ENCODE peak calls at places on chromosomes 1 and 21, in ten cellular contexts. I, J, P, O, U, R, E, L, Q and Z are unnamed samples. For H3K9me3, the result is how much of the 10 kb centered on the place peaks cover.

GRCh38 chr1:115507256-115507589 is 134.5 kb upstream of the VANGL1 start:
- DNase-seq in I (no peak), P (peak), O (peak), R (no peak), J (peak), L (no peak), U (no peak), E (no peak), Q (no peak), Z (peak)

GRCh38 chr1:171858701-171859100 is 17.4 kb downstream of the DNM3 start:
- DNase-seq in E (no peak), Q (no peak), R (no peak), I (no peak), O (no peak), J (no peak), P (no peak), U (no peak), L (no peak), Z (no peak)

GRCh38 chr1:10765734-10766478 is 30.5 kb downstream of the CASZ1 start:
- DNase-seq in L (no peak), J (no peak), E (peak), R (no peak), Q (peak), I (no peak), P (no peak), U (no peak), O (no peak), Z (no peak)

GRCh38 chr1:153417136-153417888 is 992 bp downstream of the S100A7A start:
- DNase-seq in L (no peak), U (no peak), O (no peak), P (no peak), Q (no peak), J (no peak), R (no peak), I (no peak), E (no peak), Z (no peak)

GRCh38 chr1:209486861-209487260 is 96.7 kb upstream of the CAMK1G start:
- DNase-seq in L (no peak), O (no peak), E (no peak), U (no peak), P (no peak), R (no peak), I (no peak), Q (no peak), J (no peak), Z (no peak)

GRCh38 chr1:29470788-29471119 is 234.4 kb downstream of the PTPRU start:
- DNase-seq in I (no peak), U (no peak), P (no peak), Q (no peak), R (no peak), L (peak), O (no peak), J (no peak), E (no peak), Z (no peak)

GRCh38 chr1:55970711-55971110 is 608.7 kb downstream of the PLPP3 start:
- DNase-seq in I (no peak), U (no peak), J (no peak), P (no peak), E (no peak), O (no peak), L (no peak), Q (no peak), R (no peak), Z (no peak)

GRCh38 chr21:41778974-41779600 is 12.2 kb upstream of the RIPK4 start:
- DNase-seq in J (no peak), P (peak), Q (peak), E (peak), L (no peak), I (no peak), U (no peak), O (no peak), R (no peak), Z (no peak)

GRCh38 chr1:43531453-43531905 is 796 bp downstream of the PTPRF start:
- DNase-seq in I (no peak), R (no peak), U (peak), J (peak), Q (peak), P (no peak), O (peak), E (no peak), L (no peak), Z (peak)

GRCh38 chr1:219798283-219799030 is 129.9 kb downstream of the SLC30A10 start:
- DNase-seq in E (no peak), L (no peak), P (no peak), U (no peak), J (no peak), O (no peak), R (no peak), Q (no peak), I (no peak), Z (no peak)

GRCh38 chr21:35239811-35240219 is 190.7 kb upstream of the RUNX1 start:
- DNase-seq in U (no peak), L (no peak), R (no peak), I (no peak), J (no peak), E (no peak), O (peak), Q (no peak), P (no peak), Z (no peak)

GRCh38 chr21:44758141-44758561 is 43.5 kb downstream of the UBE2G2 start:
- DNase-seq in E (no peak), L (no peak), R (no peak), Q (no peak), O (no peak), J (no peak), I (no peak), P (no peak), U (no peak), Z (no peak)

GRCh38 chr1:16903054-16903453 is 7.3 kb downstream of the RNU1-2 start:
- DNase-seq in Q (no peak), P (no peak), E (no peak), J (peak), L (peak), U (no peak), R (no peak), O (no peak), I (no peak), Z (no peak)

GRCh38 chr1:64163972-64164371 is 39.5 kb upstream of the UBE2U start:
- DNase-seq in P (no peak), J (peak), O (peak), R (no peak), Q (no peak), I (no peak), L (no peak), U (no peak), E (no peak), Z (no peak)

GRCh38 chr1:39973503-39974135 is 18.7 kb downstream of the MFSD2A start:
- DNase-seq in J (peak), O (peak), Q (peak), L (peak), E (peak), I (peak), R (no peak), P (peak), U (peak), Z (peak)

GRCh38 chr1:11068556-11069232 is 8.9 kb upstream of the SRM start:
- DNase-seq in P (no peak), J (no peak), E (no peak), L (peak), U (no peak), O (no peak), Q (no peak), R (no peak), I (no peak), Z (no peak)

GRCh38 chr1:207454046-207454964 is at the start of gene CR2:
- DNase-seq in P (peak), O (peak), Q (peak), J (peak), E (peak), I (no peak), L (peak), U (peak), R (no peak), Z (no peak)

GRCh38 chr1:153617677-153618076 is 1.6 kb upstream of the S100A14 start:
- DNase-seq in R (no peak), J (no peak), U (peak), L (peak), O (peak), E (peak), I (peak), Q (peak), P (no peak), Z (peak)

GRCh38 chr1:193275773-193276172 is 89.4 kb upstream of the B3GALT2 start:
- DNase-seq in R (no peak), I (no peak), L (no peak), O (no peak), P (no peak), U (peak), Q (no peak), J (no peak), E (no peak), Z (no peak)

GRCh38 chr1:199629624-199630023 is 397.9 kb upstream of the NR5A2 start:
- DNase-seq in J (no peak), E (no peak), Q (no peak), P (no peak), O (no peak), U (no peak), R (no peak), I (no peak), L (no peak), Z (no peak)

GRCh38 chr1:11913291-11913690 is 12.9 kb downstream of the KIAA2013 start:
- DNase-seq in Q (no peak), P (peak), L (no peak), R (no peak), I (no peak), J (no peak), O (no peak), E (no peak), U (no peak), Z (no peak)

GRCh38 chr1:193443886-193444285 is 257.5 kb upstream of the B3GALT2 start:
- DNase-seq in Q (no peak), P (no peak), O (no peak), E (no peak), L (no peak), R (no peak), I (no peak), J (no peak), U (no peak), Z (no peak)

GRCh38 chr1:210709694-210710093 is 381.0 kb downstream of the HHAT start:
- DNase-seq in I (no peak), P (no peak), L (no peak), O (no peak), J (no peak), U (no peak), E (no peak), R (no peak), Q (no peak), Z (no peak)

GRCh38 chr21:45078877-45079281 is 4.5 kb downstream of the ADARB1 start:
- DNase-seq in R (no peak), E (peak), J (no peak), P (no peak), Q (peak), U (no peak), O (no peak), L (peak), I (no peak), Z (no peak)

GRCh38 chr1:18651727-18652126 is 21.1 kb downstream of the PAX7 start:
- DNase-seq in I (no peak), J (no peak), R (no peak), E (no peak), P (no peak), U (peak), L (no peak), O (no peak), Q (no peak), Z (no peak)

GRCh38 chr1:75796376-75797272 is at the start of gene MSH4:
- DNase-seq in O (peak), U (peak), L (no peak), J (no peak), P (peak), E (no peak), R (no peak), I (no peak), Q (no peak), Z (peak)

GRCh38 chr1:156337888-156338179 is 258 bp downstream of the CCT3 start:
- DNase-seq in Q (no peak), L (no peak), R (no peak), J (no peak), O (no peak), P (no peak), I (no peak), E (no peak), U (no peak), Z (no peak)

GRCh38 chr21:22536511-22536910 is 1538.3 kb downstream of the NCAM2 start:
- DNase-seq in L (no peak), E (no peak), U (no peak), R (no peak), I (no peak), Q (no peak), O (no peak), P (no peak), J (peak), Z (no peak)

GRCh38 chr1:95578462-95578861 is 344.5 kb downstream of the RWDD3 start:
- DNase-seq in I (no peak), J (no peak), U (no peak), P (no peak), L (no peak), O (no peak), E (no peak), R (no peak), Q (no peak), Z (no peak)

GRCh38 chr1:201122321-201123017 is 4.5 kb downstream of the ASCL5 start:
- DNase-seq in P (no peak), E (no peak), L (no peak), O (no peak), R (no peak), J (no peak), Q (no peak), U (no peak), I (no peak), Z (no peak)

GRCh38 chr1:99681583-99681982 is 35.7 kb downstream of the PALMD start:
- DNase-seq in O (no peak), I (no peak), J (no peak), P (no peak), U (no peak), L (no peak), Q (no peak), R (no peak), E (no peak), Z (no peak)

GRCh38 chr1:207852576-207853371 is 58.2 kb downstream of the CD34 start:
- DNase-seq in J (no peak), I (no peak), Q (no peak), O (no peak), P (no peak), L (no peak), E (no peak), U (no peak), R (no peak), Z (no peak)

GRCh38 chr21:19565587-19565986 is 1162.0 kb upstream of the TMPRSS15 start:
- DNase-seq in P (no peak), U (no peak), R (no peak), J (no peak), Q (no peak), E (no peak), I (no peak), O (no peak), L (no peak), Z (no peak)

GRCh38 chr1:248828845-248829244 is 3.1 kb upstream of the SH3BP5L start:
- DNase-seq in I (no peak), L (no peak), E (no peak), U (no peak), P (peak), R (no peak), J (peak), Q (no peak), O (peak), Z (no peak)

GRCh38 chr1:228853191-228853590 is 117.9 kb downstream of the RHOU start:
- DNase-seq in P (no peak), I (no peak), O (no peak), U (no peak), Q (no peak), L (peak), R (no peak), E (no peak), J (no peak), Z (no peak)

GRCh38 chr21:33374080-33374873 is 28.9 kb upstream of the IFNGR2 start:
- DNase-seq in P (peak), O (peak), J (peak), E (peak), U (no peak), Q (peak), I (no peak), R (no peak), L (no peak), Z (peak)

GRCh38 chr21:36209626-36210171 is 53.1 kb downstream of the DOP1B start:
- DNase-seq in L (no peak), Q (peak), U (peak), O (peak), R (no peak), I (no peak), E (peak), J (peak), P (peak), Z (no peak)

DNA sequence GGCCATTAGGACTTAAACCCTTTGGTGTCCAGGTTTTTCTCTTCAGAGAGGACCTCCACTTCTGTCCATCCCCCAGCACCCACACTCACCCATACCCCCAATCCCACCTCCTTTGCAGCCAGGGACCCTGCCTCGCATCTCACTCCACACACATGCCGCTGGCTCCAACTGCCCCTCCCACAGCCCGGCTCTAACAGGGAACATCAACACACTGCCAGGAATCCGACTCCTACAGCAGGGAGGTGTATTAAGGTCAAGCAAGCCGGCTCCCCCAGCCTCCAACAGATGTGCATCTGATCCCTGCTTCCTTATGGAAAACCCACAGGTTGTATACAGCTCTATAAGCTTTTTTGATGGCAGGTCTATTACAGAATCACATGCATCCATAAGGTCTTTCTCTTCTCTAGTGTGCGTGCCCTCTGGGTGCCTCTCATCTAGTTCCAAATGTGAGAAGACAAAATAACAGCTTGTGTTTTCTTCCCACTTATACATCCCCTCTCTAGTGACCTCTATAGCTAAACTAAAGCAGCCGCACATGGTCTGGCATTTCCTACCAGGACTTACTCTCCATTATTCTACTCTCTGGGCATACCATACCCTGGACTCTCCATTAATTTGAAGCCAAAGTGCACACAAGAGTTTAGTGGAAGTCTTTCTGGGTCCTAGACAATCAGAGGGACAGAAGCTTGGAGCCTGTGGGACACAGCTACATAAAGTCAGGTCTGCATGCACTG is 16.3 kb downstream of the PIK3C2B start:
- DNase-seq in O (no peak), P (no peak), J (no peak), Q (no peak), E (no peak), I (no peak), L (no peak), R (no peak), U (no peak), Z (no peak)
- TF ChIP-seq EP300 in O (no peak), P (no peak), J (no peak), Q (no peak), E (no peak), I (no peak), L (no peak), R (no peak), U (no peak), Z (no peak)

GRCh38 chr21:10639123-10639522 is 117.7 kb downstream of the TPTE start:
- DNase-seq in E (no peak), R (no peak), P (no peak), U (no peak), J (no peak), I (no peak), Q (no peak), L (no peak), O (no peak), Z (no peak)

GRCh38 chr21:10641107-10641506 is 119.7 kb downstream of the TPTE start:
- DNase-seq in U (no peak), E (no peak), L (no peak), J (no peak), O (no peak), R (no peak), I (no peak), P (no peak), Q (no peak), Z (no peak)

DNA sequence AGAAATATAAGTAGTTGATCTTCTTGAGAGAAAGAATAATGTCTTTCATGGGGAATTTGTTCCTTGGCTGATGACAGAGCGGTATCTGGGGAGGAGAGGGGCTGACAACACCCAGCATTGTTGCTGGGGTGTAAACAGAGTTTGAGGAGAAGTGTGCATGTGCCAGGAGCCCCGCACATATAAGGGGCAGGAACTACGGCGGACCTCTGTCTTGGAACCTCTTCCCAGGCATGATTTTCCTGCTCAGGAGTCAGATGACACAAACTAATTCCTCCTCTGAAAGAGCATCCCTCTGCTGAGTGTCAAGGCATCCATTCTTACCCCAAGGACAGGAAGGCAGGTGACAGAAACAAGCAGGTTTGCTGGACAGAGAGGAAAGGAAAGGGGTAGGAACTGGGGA is 119.1 kb downstream of the TPTE start:
- DNase-seq in P (no peak), O (no peak), I (no peak), U (no peak), L (no peak), Q (no peak), J (no peak), R (no peak), E (no peak), Z (no peak)
- H3K9me3 ChIP-seq in P (half or more), O (under half), I (under half), U (half or more), L (under half), Q (under half), J (under half), R (under half), E (half or more), Z (under half)

DNA sequence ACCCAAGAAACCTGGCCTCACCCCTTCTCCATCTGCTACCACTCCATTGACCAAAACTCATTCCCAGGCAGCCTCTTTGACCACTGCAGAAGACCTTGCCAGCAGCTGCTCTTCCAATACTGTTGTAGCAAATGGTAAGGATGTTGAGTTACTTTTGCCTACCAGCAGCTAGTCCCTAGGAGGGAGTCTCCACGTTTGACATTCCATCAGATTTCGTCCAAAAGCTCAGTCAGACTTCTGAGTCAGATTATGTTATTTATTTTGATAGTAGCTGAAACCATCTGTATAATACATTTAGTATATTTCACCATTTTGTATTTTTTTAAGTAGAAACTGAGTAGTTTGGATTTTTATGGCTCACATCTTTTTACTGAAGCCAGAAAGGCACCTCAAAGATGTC is 51.5 kb upstream of the WNT2B start:
- DNase-seq in E (no peak), Q (no peak), U (no peak), R (no peak), I (no peak), P (no peak), O (no peak), J (no peak), L (no peak), Z (no peak)
- TF ChIP-seq EP300 in E (no peak), Q (no peak), U (no peak), R (no peak), I (no peak), P (no peak), O (no peak), J (no peak), L (no peak), Z (no peak)

GRCh38 chr1:235134171-235134570 is 5.5 kb upstream of the TOMM20 start:
- DNase-seq in E (no peak), R (no peak), O (no peak), P (no peak), U (peak), I (no peak), Q (no peak), J (no peak), L (no peak), Z (no peak)

GRCh38 chr1:235130766-235131270 is 2.2 kb upstream of the TOMM20 start:
- DNase-seq in U (peak), Q (no peak), L (no peak), O (no peak), J (no peak), I (no peak), E (no peak), P (no peak), R (no peak), Z (no peak)

GRCh38 chr1:235133086-235133485 is 4.4 kb upstream of the TOMM20 start:
- DNase-seq in E (no peak), Q (no peak), O (no peak), U (peak), P (no peak), I (no peak), J (no peak), L (no peak), R (no peak), Z (no peak)

GRCh38 chr1:235129774-235130570 is 1.3 kb upstream of the TOMM20 start:
- DNase-seq in L (no peak), J (no peak), P (peak), Q (no peak), E (no peak), I (no peak), U (peak), O (no peak), R (no peak), Z (no peak)

GRCh38 chr1:235131961-235132360 is 3.3 kb upstream of the TOMM20 start:
- DNase-seq in R (no peak), Q (no peak), U (peak), J (no peak), L (no peak), I (no peak), E (no peak), O (no peak), P (no peak), Z (no peak)
- H3K9me3 ChIP-seq in R (under half), Q (under half), U (under half), J (under half), L (under half), I (under half), E (under half), O (under half), P (under half), Z (under half)